ENCODE peak calls at places on chromosomes 5 and 9, in eight cellular contexts. One of them, this sample, is unnamed.

GRCh38 chr5:179410291-179411160 is 65.3 kb upstream of the ADAMTS2 start:
- DNase-seq in stimulated activated naive CD8-positive, alpha-beta T cell treated with anti-CD3 and anti-CD28 coated beads, Interleukin-15, Interleukin-2, amounts not matched to agents 100 U/mL and 50 U/mL, for 24 hours: no peak
- DNase-seq in hepatic stellate cell: no peak
- DNase-seq in AG10803: no peak
- DNase-seq in anterior cingulate cortex: no peak
- DNase-seq in hippocampal formation: no peak
- DNase-seq in heart left ventricle: no peak
- DNase-seq in stimulated activated CD4-positive, alpha-beta T cell treated with anti-CD3 and anti-CD28 coated beads, Interleukin-2, amount 100 ng/mL, for 4 hours: no peak
- DNase-seq in this sample: no peak

GRCh38 chr5:67292201-67292940 is 95.8 kb upstream of the CD180 start:
- DNase-seq in stimulated activated naive CD8-positive, alpha-beta T cell treated with anti-CD3 and anti-CD28 coated beads, Interleukin-15, Interleukin-2, amounts not matched to agents 100 U/mL and 50 U/mL, for 24 hours: no peak
- DNase-seq in hepatic stellate cell: no peak
- DNase-seq in AG10803: no peak
- DNase-seq in anterior cingulate cortex: no peak
- DNase-seq in hippocampal formation: no peak
- DNase-seq in heart left ventricle: no peak
- DNase-seq in stimulated activated CD4-positive, alpha-beta T cell treated with anti-CD3 and anti-CD28 coated beads, Interleukin-2, amount 100 ng/mL, for 4 hours: no peak
- DNase-seq in this sample: no peak

GRCh38 chr5:121429761-121430160 is 421.9 kb upstream of the FTMT start:
- DNase-seq in stimulated activated naive CD8-positive, alpha-beta T cell treated with anti-CD3 and anti-CD28 coated beads, Interleukin-15, Interleukin-2, amounts not matched to agents 100 U/mL and 50 U/mL, for 24 hours: no peak
- DNase-seq in hepatic stellate cell: no peak
- DNase-seq in AG10803: no peak
- DNase-seq in anterior cingulate cortex: no peak
- DNase-seq in hippocampal formation: no peak
- DNase-seq in heart left ventricle: no peak
- DNase-seq in stimulated activated CD4-positive, alpha-beta T cell treated with anti-CD3 and anti-CD28 coated beads, Interleukin-2, amount 100 ng/mL, for 4 hours: no peak
- DNase-seq in this sample: no peak

GRCh38 chr5:100855940-100856339 is 47.1 kb downstream of the ST8SIA4 start:
- DNase-seq in stimulated activated naive CD8-positive, alpha-beta T cell treated with anti-CD3 and anti-CD28 coated beads, Interleukin-15, Interleukin-2, amounts not matched to agents 100 U/mL and 50 U/mL, for 24 hours: no peak
- DNase-seq in hepatic stellate cell: no peak
- DNase-seq in AG10803: no peak
- DNase-seq in anterior cingulate cortex: no peak
- DNase-seq in hippocampal formation: no peak
- DNase-seq in heart left ventricle: no peak
- DNase-seq in stimulated activated CD4-positive, alpha-beta T cell treated with anti-CD3 and anti-CD28 coated beads, Interleukin-2, amount 100 ng/mL, for 4 hours: no peak
- DNase-seq in this sample: no peak

GRCh38 chr5:91225848-91226686 is 157.1 kb downstream of the ARRDC3 start:
- DNase-seq in stimulated activated naive CD8-positive, alpha-beta T cell treated with anti-CD3 and anti-CD28 coated beads, Interleukin-15, Interleukin-2, amounts not matched to agents 100 U/mL and 50 U/mL, for 24 hours: peak
- DNase-seq in hepatic stellate cell: no peak
- DNase-seq in AG10803: no peak
- DNase-seq in anterior cingulate cortex: no peak
- DNase-seq in hippocampal formation: no peak
- DNase-seq in heart left ventricle: no peak
- DNase-seq in stimulated activated CD4-positive, alpha-beta T cell treated with anti-CD3 and anti-CD28 coated beads, Interleukin-2, amount 100 ng/mL, for 4 hours: peak
- DNase-seq in this sample: no peak

GRCh38 chr9:69180200-69180599 is 6.1 kb downstream of the TJP2 start:
- DNase-seq in stimulated activated naive CD8-positive, alpha-beta T cell treated with anti-CD3 and anti-CD28 coated beads, Interleukin-15, Interleukin-2, amounts not matched to agents 100 U/mL and 50 U/mL, for 24 hours: no peak
- DNase-seq in hepatic stellate cell: no peak
- DNase-seq in AG10803: no peak
- DNase-seq in anterior cingulate cortex: no peak
- DNase-seq in hippocampal formation: no peak
- DNase-seq in heart left ventricle: no peak
- DNase-seq in stimulated activated CD4-positive, alpha-beta T cell treated with anti-CD3 and anti-CD28 coated beads, Interleukin-2, amount 100 ng/mL, for 4 hours: no peak
- DNase-seq in this sample: no peak

GRCh38 chr9:112447283-112447761 is 39.3 kb upstream of the KIAA1958 start:
- DNase-seq in stimulated activated naive CD8-positive, alpha-beta T cell treated with anti-CD3 and anti-CD28 coated beads, Interleukin-15, Interleukin-2, amounts not matched to agents 100 U/mL and 50 U/mL, for 24 hours: no peak
- DNase-seq in hepatic stellate cell: peak
- DNase-seq in AG10803: peak
- DNase-seq in anterior cingulate cortex: no peak
- DNase-seq in hippocampal formation: no peak
- DNase-seq in heart left ventricle: no peak
- DNase-seq in stimulated activated CD4-positive, alpha-beta T cell treated with anti-CD3 and anti-CD28 coated beads, Interleukin-2, amount 100 ng/mL, for 4 hours: no peak
- DNase-seq in this sample: peak

GRCh38 chr9:136373300-136374182 is at the start of gene CARD9:
- DNase-seq in stimulated activated naive CD8-positive, alpha-beta T cell treated with anti-CD3 and anti-CD28 coated beads, Interleukin-15, Interleukin-2, amounts not matched to agents 100 U/mL and 50 U/mL, for 24 hours: no peak
- DNase-seq in hepatic stellate cell: peak
- DNase-seq in AG10803: no peak
- DNase-seq in anterior cingulate cortex: peak
- DNase-seq in hippocampal formation: peak
- DNase-seq in heart left ventricle: no peak
- DNase-seq in stimulated activated CD4-positive, alpha-beta T cell treated with anti-CD3 and anti-CD28 coated beads, Interleukin-2, amount 100 ng/mL, for 4 hours: no peak
- DNase-seq in this sample: no peak

GRCh38 chr9:33248606-33249005 is 8.6 kb downstream of the SPINK4 start:
- DNase-seq in stimulated activated naive CD8-positive, alpha-beta T cell treated with anti-CD3 and anti-CD28 coated beads, Interleukin-15, Interleukin-2, amounts not matched to agents 100 U/mL and 50 U/mL, for 24 hours: no peak
- DNase-seq in hepatic stellate cell: no peak
- DNase-seq in AG10803: no peak
- DNase-seq in anterior cingulate cortex: no peak
- DNase-seq in hippocampal formation: no peak
- DNase-seq in heart left ventricle: no peak
- DNase-seq in stimulated activated CD4-positive, alpha-beta T cell treated with anti-CD3 and anti-CD28 coated beads, Interleukin-2, amount 100 ng/mL, for 4 hours: no peak
- DNase-seq in this sample: no peak

GRCh38 chr5:59760798-59761348 is 132.7 kb downstream of the PDE4D start:
- DNase-seq in stimulated activated naive CD8-positive, alpha-beta T cell treated with anti-CD3 and anti-CD28 coated beads, Interleukin-15, Interleukin-2, amounts not matched to agents 100 U/mL and 50 U/mL, for 24 hours: peak
- DNase-seq in hepatic stellate cell: no peak
- DNase-seq in AG10803: peak
- DNase-seq in anterior cingulate cortex: no peak
- DNase-seq in hippocampal formation: no peak
- DNase-seq in heart left ventricle: no peak
- DNase-seq in stimulated activated CD4-positive, alpha-beta T cell treated with anti-CD3 and anti-CD28 coated beads, Interleukin-2, amount 100 ng/mL, for 4 hours: no peak
- DNase-seq in this sample: no peak

GRCh38 chr9:124042168-124042775 is 30.7 kb downstream of the LHX2 start:
- DNase-seq in stimulated activated naive CD8-positive, alpha-beta T cell treated with anti-CD3 and anti-CD28 coated beads, Interleukin-15, Interleukin-2, amounts not matched to agents 100 U/mL and 50 U/mL, for 24 hours: no peak
- DNase-seq in hepatic stellate cell: no peak
- DNase-seq in AG10803: no peak
- DNase-seq in anterior cingulate cortex: no peak
- DNase-seq in hippocampal formation: no peak
- DNase-seq in heart left ventricle: no peak
- DNase-seq in stimulated activated CD4-positive, alpha-beta T cell treated with anti-CD3 and anti-CD28 coated beads, Interleukin-2, amount 100 ng/mL, for 4 hours: no peak
- DNase-seq in this sample: no peak

GRCh38 chr9:128550226-128550625 is 2.2 kb upstream of the SPTAN1 start:
- DNase-seq in stimulated activated naive CD8-positive, alpha-beta T cell treated with anti-CD3 and anti-CD28 coated beads, Interleukin-15, Interleukin-2, amounts not matched to agents 100 U/mL and 50 U/mL, for 24 hours: peak
- DNase-seq in hepatic stellate cell: no peak
- DNase-seq in AG10803: no peak
- DNase-seq in anterior cingulate cortex: no peak
- DNase-seq in hippocampal formation: no peak
- DNase-seq in heart left ventricle: no peak
- DNase-seq in stimulated activated CD4-positive, alpha-beta T cell treated with anti-CD3 and anti-CD28 coated beads, Interleukin-2, amount 100 ng/mL, for 4 hours: peak
- DNase-seq in this sample: no peak

GRCh38 chr9:72292184-72292787 is 72.7 kb downstream of the ZFAND5 start:
- DNase-seq in stimulated activated naive CD8-positive, alpha-beta T cell treated with anti-CD3 and anti-CD28 coated beads, Interleukin-15, Interleukin-2, amounts not matched to agents 100 U/mL and 50 U/mL, for 24 hours: no peak
- DNase-seq in hepatic stellate cell: peak
- DNase-seq in AG10803: peak
- DNase-seq in anterior cingulate cortex: no peak
- DNase-seq in hippocampal formation: no peak
- DNase-seq in heart left ventricle: no peak
- DNase-seq in stimulated activated CD4-positive, alpha-beta T cell treated with anti-CD3 and anti-CD28 coated beads, Interleukin-2, amount 100 ng/mL, for 4 hours: no peak
- DNase-seq in this sample: peak

GRCh38 chr9:130311774-130312140 is 46.2 kb downstream of the HMCN2 start:
- DNase-seq in stimulated activated naive CD8-positive, alpha-beta T cell treated with anti-CD3 and anti-CD28 coated beads, Interleukin-15, Interleukin-2, amounts not matched to agents 100 U/mL and 50 U/mL, for 24 hours: no peak
- DNase-seq in hepatic stellate cell: no peak
- DNase-seq in AG10803: no peak
- DNase-seq in anterior cingulate cortex: no peak
- DNase-seq in hippocampal formation: no peak
- DNase-seq in heart left ventricle: peak
- DNase-seq in stimulated activated CD4-positive, alpha-beta T cell treated with anti-CD3 and anti-CD28 coated beads, Interleukin-2, amount 100 ng/mL, for 4 hours: no peak
- DNase-seq in this sample: no peak

GRCh38 chr9:32427111-32427873 is 42.8 kb downstream of the ACO1 start:
- DNase-seq in stimulated activated naive CD8-positive, alpha-beta T cell treated with anti-CD3 and anti-CD28 coated beads, Interleukin-15, Interleukin-2, amounts not matched to agents 100 U/mL and 50 U/mL, for 24 hours: no peak
- DNase-seq in hepatic stellate cell: no peak
- DNase-seq in AG10803: no peak
- DNase-seq in anterior cingulate cortex: no peak
- DNase-seq in hippocampal formation: peak
- DNase-seq in heart left ventricle: no peak
- DNase-seq in stimulated activated CD4-positive, alpha-beta T cell treated with anti-CD3 and anti-CD28 coated beads, Interleukin-2, amount 100 ng/mL, for 4 hours: no peak
- DNase-seq in this sample: no peak

GRCh38 chr5:152470167-152470566 is 65.1 kb upstream of the NMUR2 start:
- DNase-seq in stimulated activated naive CD8-positive, alpha-beta T cell treated with anti-CD3 and anti-CD28 coated beads, Interleukin-15, Interleukin-2, amounts not matched to agents 100 U/mL and 50 U/mL, for 24 hours: no peak
- DNase-seq in hepatic stellate cell: no peak
- DNase-seq in AG10803: no peak
- DNase-seq in anterior cingulate cortex: no peak
- DNase-seq in hippocampal formation: no peak
- DNase-seq in heart left ventricle: no peak
- DNase-seq in stimulated activated CD4-positive, alpha-beta T cell treated with anti-CD3 and anti-CD28 coated beads, Interleukin-2, amount 100 ng/mL, for 4 hours: no peak
- DNase-seq in this sample: no peak

GRCh38 chr9:70421272-70422180 is 7.1 kb upstream of the KLF9 start:
- DNase-seq in stimulated activated naive CD8-positive, alpha-beta T cell treated with anti-CD3 and anti-CD28 coated beads, Interleukin-15, Interleukin-2, amounts not matched to agents 100 U/mL and 50 U/mL, for 24 hours: peak
- DNase-seq in hepatic stellate cell: no peak
- DNase-seq in AG10803: peak
- DNase-seq in anterior cingulate cortex: no peak
- DNase-seq in hippocampal formation: peak
- DNase-seq in heart left ventricle: no peak
- DNase-seq in stimulated activated CD4-positive, alpha-beta T cell treated with anti-CD3 and anti-CD28 coated beads, Interleukin-2, amount 100 ng/mL, for 4 hours: peak
- DNase-seq in this sample: peak

GRCh38 chr5:5309645-5310044 is 112.8 kb upstream of the ICE1 start:
- DNase-seq in stimulated activated naive CD8-positive, alpha-beta T cell treated with anti-CD3 and anti-CD28 coated beads, Interleukin-15, Interleukin-2, amounts not matched to agents 100 U/mL and 50 U/mL, for 24 hours: no peak
- DNase-seq in hepatic stellate cell: no peak
- DNase-seq in AG10803: no peak
- DNase-seq in anterior cingulate cortex: no peak
- DNase-seq in hippocampal formation: no peak
- DNase-seq in heart left ventricle: no peak
- DNase-seq in stimulated activated CD4-positive, alpha-beta T cell treated with anti-CD3 and anti-CD28 coated beads, Interleukin-2, amount 100 ng/mL, for 4 hours: no peak
- DNase-seq in this sample: no peak

GRCh38 chr5:33441241-33441844 is 578 bp downstream of the TARS1 start:
- DNase-seq in stimulated activated naive CD8-positive, alpha-beta T cell treated with anti-CD3 and anti-CD28 coated beads, Interleukin-15, Interleukin-2, amounts not matched to agents 100 U/mL and 50 U/mL, for 24 hours: peak
- DNase-seq in hepatic stellate cell: no peak
- DNase-seq in AG10803: peak
- DNase-seq in anterior cingulate cortex: no peak
- DNase-seq in hippocampal formation: no peak
- DNase-seq in heart left ventricle: no peak
- DNase-seq in stimulated activated CD4-positive, alpha-beta T cell treated with anti-CD3 and anti-CD28 coated beads, Interleukin-2, amount 100 ng/mL, for 4 hours: peak
- DNase-seq in this sample: no peak

GRCh38 chr9:106697799-106698591 is 165.0 kb upstream of the ZNF462 start:
- DNase-seq in stimulated activated naive CD8-positive, alpha-beta T cell treated with anti-CD3 and anti-CD28 coated beads, Interleukin-15, Interleukin-2, amounts not matched to agents 100 U/mL and 50 U/mL, for 24 hours: no peak
- DNase-seq in hepatic stellate cell: peak
- DNase-seq in AG10803: peak
- DNase-seq in anterior cingulate cortex: no peak
- DNase-seq in hippocampal formation: peak
- DNase-seq in heart left ventricle: peak
- DNase-seq in stimulated activated CD4-positive, alpha-beta T cell treated with anti-CD3 and anti-CD28 coated beads, Interleukin-2, amount 100 ng/mL, for 4 hours: no peak
- DNase-seq in this sample: peak

GRCh38 chr5:178305801-178306200 is 73.2 kb upstream of the PHYKPL start:
- DNase-seq in stimulated activated naive CD8-positive, alpha-beta T cell treated with anti-CD3 and anti-CD28 coated beads, Interleukin-15, Interleukin-2, amounts not matched to agents 100 U/mL and 50 U/mL, for 24 hours: no peak
- DNase-seq in hepatic stellate cell: no peak
- DNase-seq in AG10803: no peak
- DNase-seq in anterior cingulate cortex: no peak
- DNase-seq in hippocampal formation: no peak
- DNase-seq in heart left ventricle: no peak
- DNase-seq in stimulated activated CD4-positive, alpha-beta T cell treated with anti-CD3 and anti-CD28 coated beads, Interleukin-2, amount 100 ng/mL, for 4 hours: no peak
- DNase-seq in this sample: no peak

This sample was measured in GM03348.